ENCODE peak calls at places on chromosomes 5 and 9, in four cellular contexts. R, B, M and X are unnamed samples.

GRCh38 chr9:85960688-85961093 is 19.7 kb downstream of the NAA35 start:
- DNase-seq in B (no peak), R (no peak), M (no peak), X (no peak)

GRCh38 chr5:98483301-98483700 is 290.2 kb upstream of the RGMB start:
- DNase-seq in B (no peak), R (no peak), M (no peak), X (no peak)

GRCh38 chr9:38142201-38142600 is 73.2 kb upstream of the SHB start:
- DNase-seq in R (no peak), B (no peak), M (no peak), X (no peak)

GRCh38 chr5:82100303-82101077 is 128.7 kb downstream of the ATG10 start:
- DNase-seq in M (no peak), R (peak), B (no peak), X (no peak)

GRCh38 chr9:70043689-70044449 is at the start of gene MAMDC2:
- DNase-seq in R (peak), B (no peak), M (no peak), X (no peak)

GRCh38 chr5:129103397-129103796 is 8.8 kb downstream of the ISOC1 start:
- DNase-seq in M (no peak), R (no peak), B (no peak), X (no peak)

GRCh38 chr5:87120518-87121314 is 147.0 kb upstream of the RASA1 start:
- DNase-seq in B (no peak), R (peak), M (no peak), X (no peak)

GRCh38 chr5:52922384-52922783 is 66.8 kb upstream of the ITGA2 start:
- DNase-seq in B (no peak), M (no peak), R (peak), X (no peak)

GRCh38 chr9:123162359-123163345 is 105.7 kb downstream of the STRBP start:
- DNase-seq in B (no peak), R (no peak), M (no peak), X (no peak)

GRCh38 chr9:120873512-120873911 is 3.5 kb downstream of the PHF19 start:
- DNase-seq in B (no peak), M (no peak), R (peak), X (no peak)